ENCODE peak calls at places on chromosomes 6 and 20, in four cellular contexts. O is GM23248, M is HCT116, T is uterus. R is an unnamed sample.
A peak's percentile ranks its signal among the peaks of the same experiment; 100 is the strongest.

GRCh38 chr6:152368761-152369624 is 268.2 kb downstream of the SYNE1 start:
- DNase-seq in O (no peak), M (no peak), T (peak; percentile 58), R (peak; percentile 27)

GRCh38 chr6:134436281-134436815 is 118.4 kb upstream of the SGK1 start:
- DNase-seq in M (peak; percentile 75), T (peak; percentile 20), O (peak; percentile 98), R (peak; percentile 98)

GRCh38 chr6:11656486-11656885 is 118.9 kb downstream of the TMEM170B start:
- DNase-seq in T (no peak), M (no peak), O (no peak), R (no peak)

GRCh38 chr6:45741437-45742166 is 274.1 kb downstream of the CLIC5 start:
- DNase-seq in O (peak; percentile 45), T (no peak), M (no peak), R (no peak)

GRCh38 chr20:32535953-32536823 is 48.9 kb downstream of the NOL4L start:
- DNase-seq in M (peak; percentile 7), T (no peak), O (peak; percentile 39), R (no peak)

GRCh38 chr6:51753635-51754034 is 333.8 kb downstream of the PKHD1 start:
- DNase-seq in O (no peak), T (no peak), M (no peak), R (no peak)

GRCh38 chr6:83055366-83055964 is 10.2 kb downstream of the UBE3D start:
- DNase-seq in M (peak; percentile 8), T (peak; percentile 38), O (peak; percentile 69), R (peak; percentile 51)

GRCh38 chr6:74068945-74069570 is 373.1 kb downstream of the CD109 start:
- DNase-seq in T (no peak), M (no peak), O (peak; percentile 86), R (no peak)

GRCh38 chr20:17952692-17953684 is 15.6 kb downstream of the SNX5 start:
- DNase-seq in T (no peak), O (no peak), M (no peak), R (no peak)

GRCh38 chr6:38871745-38872568 is 156.8 kb downstream of the DNAH8 start:
- DNase-seq in O (peak; percentile 64), M (peak; percentile 32), T (no peak), R (peak; percentile 49)

GRCh38 chr6:50699086-50699886 is 14.0 kb upstream of the TFAP2D start:
- DNase-seq in O (peak; percentile 17), T (no peak), M (no peak), R (no peak)

GRCh38 chr6:87045521-87046075 is 49.3 kb downstream of the CGA start:
- DNase-seq in M (peak; percentile 8), O (no peak), T (no peak), R (no peak)

GRCh38 chr20:5313916-5314315 is 2.8 kb downstream of the PROKR2 start:
- DNase-seq in M (no peak), O (no peak), T (no peak), R (no peak)

GRCh38 chr20:5315807-5316187 is 957 bp downstream of the PROKR2 start:
- DNase-seq in O (no peak), M (no peak), T (no peak), R (no peak)

GRCh38 chr20:5312518-5312917 is 4.2 kb downstream of the PROKR2 start:
- DNase-seq in M (no peak), O (no peak), T (no peak), R (no peak)

GRCh38 chr20:5309971-5310370 is 6.8 kb downstream of the PROKR2 start:
- DNase-seq in T (no peak), M (no peak), O (no peak), R (no peak)
- H3K27ac ChIP-seq in T (no peak overlapping the region), M (no peak overlapping the region), O (no peak overlapping the region), R (no peak overlapping the region)

DNA sequence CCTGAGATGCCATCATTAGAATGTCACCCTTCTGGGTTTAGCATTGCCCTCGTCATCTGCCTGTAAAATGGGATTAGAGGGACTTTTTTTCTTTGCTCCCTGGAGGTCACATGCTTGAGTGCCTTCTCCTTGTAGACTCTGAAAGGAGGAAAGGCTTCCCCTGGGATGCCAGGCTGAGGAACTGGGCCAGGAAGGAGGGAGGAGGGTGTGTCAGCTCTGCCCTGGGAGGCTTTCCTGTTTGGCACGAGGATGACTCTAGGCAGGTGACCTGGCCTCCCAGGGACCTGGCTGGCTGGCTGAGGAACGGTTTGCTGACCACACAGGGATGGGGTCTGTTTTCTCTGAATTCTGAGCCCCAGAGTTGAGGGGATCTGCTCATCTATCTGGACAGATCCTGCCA is 137.9 kb upstream of the RNF24 start:
- DNase-seq in O (peak; percentile 29), M (no peak), T (no peak), R (no peak)
- H3K27ac ChIP-seq in O (no peak overlapping the region), M (no peak overlapping the region), T (no peak overlapping the region), R (no peak overlapping the region)

GRCh38 chr6:158020811-158021210 is 39.1 kb downstream of the SYNJ2 start:
- DNase-seq in O (no peak), M (no peak), T (no peak), R (no peak)

GRCh38 chr6:158018851-158019361 is 37.2 kb downstream of the SYNJ2 start:
- DNase-seq in O (peak; percentile 53), M (no peak), T (no peak), R (peak; percentile 94)

GRCh38 chr6:158021376-158021775 is 39.7 kb downstream of the SYNJ2 start:
- DNase-seq in T (no peak), O (no peak), M (no peak), R (no peak)

GRCh38 chr6:158019416-158019815 is 37.8 kb downstream of the SYNJ2 start:
- DNase-seq in O (no peak), M (no peak), T (no peak), R (no peak)

GRCh38 chr6:158020272-158020711 is 38.6 kb downstream of the SYNJ2 start:
- DNase-seq in O (no peak), T (no peak), M (no peak), R (no peak)
- H3K27ac ChIP-seq in O (no peak overlapping the region), T (no peak overlapping the region), M (no peak overlapping the region), R (no peak overlapping the region)

DNA sequence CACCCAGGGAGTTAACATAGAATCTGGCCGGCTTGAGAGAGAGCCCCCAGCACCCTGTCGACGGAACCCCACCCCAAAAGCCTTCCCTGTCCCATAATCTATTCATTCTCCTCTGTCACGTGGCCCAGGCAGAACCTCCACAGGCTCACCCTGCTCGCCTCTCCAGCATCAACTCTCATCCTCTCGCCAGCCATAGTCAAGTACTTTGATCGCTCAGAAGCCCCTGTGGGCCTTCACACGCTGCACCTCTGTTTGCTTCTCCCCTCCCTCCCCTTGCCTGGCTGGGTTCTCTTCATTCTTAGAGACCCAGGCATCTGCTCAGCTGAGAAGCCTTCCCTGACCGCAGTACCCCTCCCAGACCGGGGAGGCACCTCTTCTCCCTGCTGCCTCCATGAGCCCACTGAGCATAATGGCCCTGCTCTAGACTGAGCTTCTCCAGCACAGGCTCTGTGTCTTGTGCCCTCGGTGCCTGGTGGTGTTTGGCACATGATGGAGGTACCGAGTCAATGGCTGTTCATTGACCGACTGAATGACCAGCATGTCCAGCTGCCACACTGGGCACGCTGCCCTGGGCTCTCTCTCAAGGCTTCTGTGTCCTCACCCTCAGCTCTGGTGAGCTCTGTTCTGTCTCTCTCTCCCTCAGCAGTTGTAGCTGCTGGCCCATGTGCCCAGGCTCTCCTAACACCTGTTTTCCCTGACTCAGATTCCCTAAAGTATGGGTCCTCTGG is 33.7 kb downstream of the PKIG start:
- DNase-seq in M (no peak), O (no peak), T (no peak), R (no peak)
- H3K27ac ChIP-seq in M (no peak overlapping the region), O (no peak overlapping the region), T (peak overlapping the region; percentile 63), R (no peak overlapping the region)